ENCODE peak calls at places on chromosome 15, in ten cellular contexts. One of them, this sample, is unnamed. For H3K9me3, the result is how much of the 10 kb centered on the place peaks cover.

GRCh38 chr15:60673918-60674558 is 195.1 kb upstream of the ICE2 start:
- DNase-seq in PC-3: peak
- DNase-seq in MM.1S: no peak
- DNase-seq in DND-41: no peak
- DNase-seq in hepatocyte: peak
- DNase-seq in fibroblast of lung: peak
- DNase-seq in mammary epithelial cell: peak
- DNase-seq in endothelial cell of umbilical vein: peak
- DNase-seq in OCI-LY7: no peak
- DNase-seq in neural progenitor cell: no peak
- DNase-seq in this sample: peak

GRCh38 chr15:52021128-52021671 is 2.2 kb downstream of the MAPK6 start:
- DNase-seq in DND-41: peak
- DNase-seq in hepatocyte: peak
- DNase-seq in mammary epithelial cell: peak
- DNase-seq in fibroblast of lung: peak
- DNase-seq in MM.1S: peak
- DNase-seq in neural progenitor cell: peak
- DNase-seq in endothelial cell of umbilical vein: peak
- DNase-seq in PC-3: peak
- DNase-seq in OCI-LY7: peak
- DNase-seq in this sample: peak

GRCh38 chr15:33808720-33809119 is 159.6 kb upstream of the CHRM5 start:
- DNase-seq in mammary epithelial cell: no peak
- DNase-seq in endothelial cell of umbilical vein: no peak
- DNase-seq in OCI-LY7: no peak
- DNase-seq in MM.1S: no peak
- DNase-seq in fibroblast of lung: no peak
- DNase-seq in neural progenitor cell: no peak
- DNase-seq in PC-3: no peak
- DNase-seq in DND-41: no peak
- DNase-seq in hepatocyte: no peak
- DNase-seq in this sample: no peak

GRCh38 chr15:100995471-100996430 is 76.6 kb downstream of the LRRK1 start:
- DNase-seq in OCI-LY7: no peak
- DNase-seq in PC-3: no peak
- DNase-seq in mammary epithelial cell: no peak
- DNase-seq in hepatocyte: no peak
- DNase-seq in DND-41: no peak
- DNase-seq in MM.1S: no peak
- DNase-seq in endothelial cell of umbilical vein: no peak
- DNase-seq in neural progenitor cell: no peak
- DNase-seq in fibroblast of lung: no peak
- DNase-seq in this sample: no peak

GRCh38 chr15:77836116-77836798 is 203.5 kb upstream of the LINGO1 start:
- DNase-seq in PC-3: peak
- DNase-seq in hepatocyte: no peak
- DNase-seq in OCI-LY7: peak
- DNase-seq in MM.1S: no peak
- DNase-seq in neural progenitor cell: peak
- DNase-seq in mammary epithelial cell: no peak
- DNase-seq in endothelial cell of umbilical vein: peak
- DNase-seq in fibroblast of lung: peak
- DNase-seq in DND-41: no peak
- DNase-seq in this sample: no peak

GRCh38 chr15:98946301-98947255 is 61.0 kb downstream of the PGPEP1L start:
- DNase-seq in endothelial cell of umbilical vein: peak
- DNase-seq in fibroblast of lung: no peak
- DNase-seq in PC-3: no peak
- DNase-seq in OCI-LY7: no peak
- DNase-seq in neural progenitor cell: no peak
- DNase-seq in mammary epithelial cell: no peak
- DNase-seq in DND-41: no peak
- DNase-seq in hepatocyte: no peak
- DNase-seq in MM.1S: no peak
- DNase-seq in this sample: no peak

GRCh38 chr15:98076021-98076816 is 115.7 kb downstream of the ARRDC4 start:
- DNase-seq in endothelial cell of umbilical vein: no peak
- DNase-seq in PC-3: no peak
- DNase-seq in hepatocyte: peak
- DNase-seq in MM.1S: no peak
- DNase-seq in DND-41: no peak
- DNase-seq in fibroblast of lung: peak
- DNase-seq in OCI-LY7: no peak
- DNase-seq in neural progenitor cell: no peak
- DNase-seq in mammary epithelial cell: no peak
- DNase-seq in this sample: peak

GRCh38 chr15:63601026-63601726 is 4.0 kb downstream of the FBXL22 start:
- DNase-seq in PC-3: no peak
- DNase-seq in fibroblast of lung: peak
- DNase-seq in MM.1S: peak
- DNase-seq in endothelial cell of umbilical vein: peak
- DNase-seq in DND-41: peak
- DNase-seq in hepatocyte: peak
- DNase-seq in neural progenitor cell: peak
- DNase-seq in mammary epithelial cell: no peak
- DNase-seq in OCI-LY7: no peak
- DNase-seq in this sample: peak

GRCh38 chr15:91522609-91523332 is 330.7 kb upstream of the SLCO3A1 start:
- DNase-seq in hepatocyte: no peak
- DNase-seq in neural progenitor cell: peak
- DNase-seq in mammary epithelial cell: peak
- DNase-seq in PC-3: peak
- DNase-seq in OCI-LY7: no peak
- DNase-seq in MM.1S: peak
- DNase-seq in endothelial cell of umbilical vein: no peak
- DNase-seq in DND-41: peak
- DNase-seq in fibroblast of lung: peak
- DNase-seq in this sample: no peak

DNA sequence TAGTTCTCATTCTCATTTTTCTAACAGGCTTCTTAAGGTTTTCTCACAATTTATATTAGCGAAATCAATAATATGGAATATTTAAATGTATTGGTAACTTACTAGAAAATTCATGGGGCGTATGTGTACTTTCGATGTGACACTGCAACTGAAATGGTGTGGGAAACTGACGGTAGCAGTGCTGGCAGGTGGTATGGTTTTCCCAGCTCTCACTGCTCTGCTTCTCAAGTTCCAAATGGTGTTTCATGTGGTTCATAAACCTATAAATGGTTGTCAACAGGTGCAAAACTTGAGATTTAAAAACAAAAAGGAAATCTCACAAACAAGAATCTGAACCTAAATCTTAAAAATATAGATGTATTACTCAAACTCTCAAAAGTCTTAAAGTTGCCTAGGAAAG is 54.7 kb downstream of the ZNF280D start:
- DNase-seq in neural progenitor cell: no peak
- DNase-seq in MM.1S: peak
- DNase-seq in DND-41: peak
- DNase-seq in fibroblast of lung: no peak
- DNase-seq in PC-3: no peak
- DNase-seq in mammary epithelial cell: no peak
- DNase-seq in OCI-LY7: no peak
- DNase-seq in hepatocyte: no peak
- DNase-seq in endothelial cell of umbilical vein: no peak
- DNase-seq in this sample: no peak
- H3K9me3 ChIP-seq in neural progenitor cell: under half
- H3K9me3 ChIP-seq in MM.1S: under half
- H3K9me3 ChIP-seq in DND-41: under half
- H3K9me3 ChIP-seq in fibroblast of lung: under half
- H3K9me3 ChIP-seq in PC-3: under half
- H3K9me3 ChIP-seq in mammary epithelial cell: under half
- H3K9me3 ChIP-seq in OCI-LY7: under half
- H3K9me3 ChIP-seq in hepatocyte: under half
- H3K9me3 ChIP-seq in endothelial cell of umbilical vein: under half
- H3K9me3 ChIP-seq in this sample: under half

DNA sequence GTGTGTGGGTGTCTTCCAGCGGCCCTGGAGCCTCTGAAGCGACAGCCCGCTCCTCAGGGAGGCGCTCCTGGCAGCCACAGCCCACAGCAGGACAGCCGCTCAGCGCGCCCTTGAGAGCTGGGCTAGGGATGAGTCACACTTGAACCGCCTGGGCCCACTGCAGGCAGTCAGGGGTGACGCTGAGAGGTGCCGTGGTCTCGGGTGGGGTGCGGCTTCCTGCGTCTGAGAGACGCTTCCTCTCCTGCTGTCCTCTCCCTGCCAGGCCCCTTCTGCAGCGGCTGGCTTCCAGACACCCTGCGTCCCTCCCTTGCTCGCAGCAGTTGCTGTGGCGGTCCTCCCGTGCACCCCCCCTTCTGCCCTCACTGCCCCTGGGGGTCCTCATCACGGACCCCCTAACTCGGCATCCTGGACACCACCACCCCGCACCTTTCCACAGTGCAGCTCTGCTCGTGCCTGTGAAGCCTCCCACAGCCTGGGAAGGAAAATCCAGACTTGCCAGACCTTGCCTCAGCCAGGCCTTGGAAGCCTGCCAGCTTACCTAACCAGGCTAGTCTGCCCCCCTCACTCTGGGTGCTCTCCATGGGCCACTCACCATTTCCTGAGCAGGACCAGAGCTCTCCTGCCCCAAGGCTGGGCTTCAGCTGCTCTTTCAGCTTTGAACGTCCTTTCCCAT is 1.1 kb upstream of the SPTBN5 start:
- DNase-seq in OCI-LY7: no peak
- DNase-seq in PC-3: peak
- DNase-seq in fibroblast of lung: peak
- DNase-seq in endothelial cell of umbilical vein: peak
- DNase-seq in neural progenitor cell: no peak
- DNase-seq in mammary epithelial cell: peak
- DNase-seq in hepatocyte: peak
- DNase-seq in DND-41: peak
- DNase-seq in MM.1S: no peak
- DNase-seq in this sample: no peak
- H3K4me2 ChIP-seq in OCI-LY7: no peak
- H3K4me2 ChIP-seq in PC-3: peak
- H3K4me2 ChIP-seq in fibroblast of lung: no peak
- H3K4me2 ChIP-seq in endothelial cell of umbilical vein: peak
- H3K4me2 ChIP-seq in neural progenitor cell: no peak
- H3K4me2 ChIP-seq in mammary epithelial cell: peak
- H3K4me2 ChIP-seq in hepatocyte: no peak
- H3K4me2 ChIP-seq in DND-41: no peak
- H3K4me2 ChIP-seq in MM.1S: no peak
- H3K4me2 ChIP-seq in this sample: no peak

GRCh38 chr15:57554821-57555185 is 36.9 kb upstream of the MYZAP start:
- DNase-seq in PC-3: no peak
- DNase-seq in hepatocyte: no peak
- DNase-seq in fibroblast of lung: no peak
- DNase-seq in mammary epithelial cell: no peak
- DNase-seq in endothelial cell of umbilical vein: no peak
- DNase-seq in OCI-LY7: no peak
- DNase-seq in MM.1S: no peak
- DNase-seq in neural progenitor cell: no peak
- DNase-seq in DND-41: no peak
- DNase-seq in this sample: no peak

GRCh38 chr15:57554063-57554820 is 37.5 kb upstream of the MYZAP start:
- DNase-seq in fibroblast of lung: peak
- DNase-seq in OCI-LY7: no peak
- DNase-seq in MM.1S: no peak
- DNase-seq in endothelial cell of umbilical vein: peak
- DNase-seq in neural progenitor cell: peak
- DNase-seq in DND-41: no peak
- DNase-seq in mammary epithelial cell: no peak
- DNase-seq in PC-3: no peak
- DNase-seq in hepatocyte: peak
- DNase-seq in this sample: peak

GRCh38 chr15:57552678-57553334 is 38.9 kb upstream of the MYZAP start:
- DNase-seq in endothelial cell of umbilical vein: no peak
- DNase-seq in neural progenitor cell: no peak
- DNase-seq in PC-3: no peak
- DNase-seq in MM.1S: no peak
- DNase-seq in fibroblast of lung: no peak
- DNase-seq in OCI-LY7: no peak
- DNase-seq in hepatocyte: no peak
- DNase-seq in DND-41: no peak
- DNase-seq in mammary epithelial cell: no peak
- DNase-seq in this sample: no peak

GRCh38 chr15:57551717-57552677 is 39.7 kb upstream of the MYZAP start:
- DNase-seq in hepatocyte: peak
- DNase-seq in endothelial cell of umbilical vein: peak
- DNase-seq in DND-41: no peak
- DNase-seq in mammary epithelial cell: peak
- DNase-seq in PC-3: peak
- DNase-seq in neural progenitor cell: peak
- DNase-seq in OCI-LY7: no peak
- DNase-seq in fibroblast of lung: peak
- DNase-seq in MM.1S: no peak
- DNase-seq in this sample: peak

GRCh38 chr15:57553526-57553925 is 38.2 kb upstream of the MYZAP start:
- DNase-seq in neural progenitor cell: peak
- DNase-seq in DND-41: no peak
- DNase-seq in hepatocyte: no peak
- DNase-seq in OCI-LY7: no peak
- DNase-seq in fibroblast of lung: no peak
- DNase-seq in mammary epithelial cell: no peak
- DNase-seq in PC-3: no peak
- DNase-seq in MM.1S: no peak
- DNase-seq in endothelial cell of umbilical vein: no peak
- DNase-seq in this sample: no peak
- TF ChIP-seq CTCF in neural progenitor cell: peak
- TF ChIP-seq CTCF in DND-41: no peak
- TF ChIP-seq CTCF in hepatocyte: no peak
- TF ChIP-seq CTCF in OCI-LY7: no peak
- TF ChIP-seq CTCF in fibroblast of lung: no peak
- TF ChIP-seq CTCF in mammary epithelial cell: no peak
- TF ChIP-seq CTCF in PC-3: no peak
- TF ChIP-seq CTCF in MM.1S: no peak
- TF ChIP-seq CTCF in endothelial cell of umbilical vein: no peak
- TF ChIP-seq CTCF in this sample: no peak

GRCh38 chr15:27768731-27769510 is 330.2 kb downstream of the OCA2 start:
- DNase-seq in DND-41: no peak
- DNase-seq in fibroblast of lung: no peak
- DNase-seq in hepatocyte: no peak
- DNase-seq in neural progenitor cell: no peak
- DNase-seq in PC-3: no peak
- DNase-seq in endothelial cell of umbilical vein: no peak
- DNase-seq in MM.1S: no peak
- DNase-seq in OCI-LY7: no peak
- DNase-seq in mammary epithelial cell: no peak
- DNase-seq in this sample: no peak

GRCh38 chr15:27767918-27768640 is 331.0 kb downstream of the OCA2 start:
- DNase-seq in neural progenitor cell: peak
- DNase-seq in mammary epithelial cell: no peak
- DNase-seq in fibroblast of lung: no peak
- DNase-seq in DND-41: no peak
- DNase-seq in OCI-LY7: no peak
- DNase-seq in endothelial cell of umbilical vein: no peak
- DNase-seq in MM.1S: no peak
- DNase-seq in PC-3: no peak
- DNase-seq in hepatocyte: no peak
- DNase-seq in this sample: no peak

GRCh38 chr15:27762471-27762870 is 336.6 kb downstream of the OCA2 start:
- DNase-seq in OCI-LY7: no peak
- DNase-seq in MM.1S: no peak
- DNase-seq in PC-3: no peak
- DNase-seq in neural progenitor cell: no peak
- DNase-seq in fibroblast of lung: no peak
- DNase-seq in hepatocyte: no peak
- DNase-seq in mammary epithelial cell: no peak
- DNase-seq in endothelial cell of umbilical vein: no peak
- DNase-seq in DND-41: no peak
- DNase-seq in this sample: no peak

GRCh38 chr15:27763514-27763913 is 335.6 kb downstream of the OCA2 start:
- DNase-seq in hepatocyte: no peak
- DNase-seq in mammary epithelial cell: no peak
- DNase-seq in MM.1S: no peak
- DNase-seq in fibroblast of lung: no peak
- DNase-seq in PC-3: no peak
- DNase-seq in endothelial cell of umbilical vein: no peak
- DNase-seq in neural progenitor cell: no peak
- DNase-seq in DND-41: no peak
- DNase-seq in OCI-LY7: no peak
- DNase-seq in this sample: no peak

GRCh38 chr15:27764339-27764738 is 334.8 kb downstream of the OCA2 start:
- DNase-seq in mammary epithelial cell: no peak
- DNase-seq in MM.1S: no peak
- DNase-seq in PC-3: no peak
- DNase-seq in endothelial cell of umbilical vein: no peak
- DNase-seq in DND-41: no peak
- DNase-seq in fibroblast of lung: no peak
- DNase-seq in hepatocyte: no peak
- DNase-seq in OCI-LY7: no peak
- DNase-seq in neural progenitor cell: no peak
- DNase-seq in this sample: no peak
- H3K9me3 ChIP-seq in mammary epithelial cell: under half
- H3K9me3 ChIP-seq in MM.1S: under half
- H3K9me3 ChIP-seq in PC-3: under half
- H3K9me3 ChIP-seq in endothelial cell of umbilical vein: under half
- H3K9me3 ChIP-seq in DND-41: under half
- H3K9me3 ChIP-seq in fibroblast of lung: under half
- H3K9me3 ChIP-seq in hepatocyte: under half
- H3K9me3 ChIP-seq in OCI-LY7: under half
- H3K9me3 ChIP-seq in neural progenitor cell: under half
- H3K9me3 ChIP-seq in this sample: under half